ENCODE peak calls at places on chromosomes 13 and 19, in five cellular contexts. Y is astrocyte of the spinal cord, B is naive B cell, A is T-helper 1 cell, D is EH. V is an unnamed sample.
A peak's percentile ranks its signal among the peaks of the same experiment; 100 is the strongest.

GRCh38 chr19:48403606-48404005 is 10.1 kb downstream of the GRIN2D start:
- DNase-seq in Y (peak; percentile 64), B (peak; percentile 39), A (no peak), D (peak; percentile 83), V (peak; percentile 79)

GRCh38 chr13:94825507-94825906 is 113.2 kb upstream of the SOX21 start:
- DNase-seq in Y (peak; percentile 44), B (no peak), A (no peak), D (peak; percentile 31), V (peak; percentile 21)

GRCh38 chr19:57465680-57466381 is 8.9 kb upstream of the VN1R1 start:
- DNase-seq in Y (no peak), B (peak; percentile 17), A (no peak), D (peak; percentile 41), V (peak; percentile 3)

GRCh38 chr13:113493315-113493951 is 2.9 kb upstream of the DCUN1D2 start:
- DNase-seq in Y (peak; percentile 96), B (no peak), A (no peak), D (peak; percentile 95), V (peak; percentile 98)

GRCh38 chr19:42433503-42434260 is 6.5 kb upstream of the LIPE start:
- DNase-seq in Y (peak; percentile 16), B (peak; percentile 39), A (peak; percentile 31), D (peak; percentile 48), V (peak; percentile 53)

GRCh38 chr19:35206379-35206778 is 22.2 kb downstream of the FAM187B start:
- DNase-seq in Y (no peak), B (peak; percentile 80), A (peak; percentile 38), D (no peak), V (no peak)

GRCh38 chr19:48297975-48298374 is 27.4 kb upstream of the EMP3 start:
- DNase-seq in Y (no peak), B (no peak), A (no peak), D (no peak), V (no peak)

GRCh38 chr19:40370997-40371801 is 18.8 kb downstream of the HIPK4 start:
- DNase-seq in Y (no peak), B (no peak), A (no peak), D (no peak), V (no peak)

GRCh38 chr19:31598730-31599238 is 249.5 kb upstream of the TSHZ3 start:
- DNase-seq in Y (no peak), B (no peak), A (no peak), D (no peak), V (no peak)

GRCh38 chr13:53001444-53001843 is 27.2 kb upstream of the OLFM4 start:
- DNase-seq in Y (no peak), B (no peak), A (no peak), D (no peak), V (no peak)

GRCh38 chr13:44050450-44051063 is 170.9 kb downstream of the LACC1 start:
- DNase-seq in Y (peak; percentile 46), B (peak; percentile 28), A (no peak), D (peak; percentile 43), V (peak; percentile 47)

GRCh38 chr13:23510544-23510916 is 59.7 kb upstream of the TNFRSF19 start:
- DNase-seq in Y (no peak), B (no peak), A (no peak), D (no peak), V (peak; percentile 68)

GRCh38 chr13:30429721-30430694 is 7.7 kb downstream of the UBE2L5 start:
- DNase-seq in Y (peak; percentile 92), B (no peak), A (no peak), D (peak; percentile 93), V (peak; percentile 93)

GRCh38 chr13:95099541-95099940 is 201.7 kb downstream of the ABCC4 start:
- DNase-seq in Y (peak; percentile 82), B (no peak), A (no peak), D (peak; percentile 60), V (peak; percentile 51)

GRCh38 chr13:84661718-84662117 is 779.4 kb upstream of the SLITRK1 start:
- DNase-seq in Y (no peak), B (no peak), A (no peak), D (peak; percentile 21), V (no peak)

GRCh38 chr13:75479102-75479501 is 2.9 kb downstream of the TBC1D4 start:
- DNase-seq in Y (no peak), B (no peak), A (no peak), D (peak; percentile 37), V (no peak)

GRCh38 chr19:5360003-5360820 is 19.6 kb upstream of the PTPRS start:
- DNase-seq in Y (no peak), B (no peak), A (no peak), D (peak; percentile 45), V (no peak)

GRCh38 chr13:51807041-51807440 is 3.1 kb upstream of the DHRS12 start:
- DNase-seq in Y (no peak), B (no peak), A (no peak), D (no peak), V (no peak)

GRCh38 chr13:29958476-29958875 is 108.1 kb upstream of the UBL3 start:
- DNase-seq in Y (no peak), B (no peak), A (no peak), D (no peak), V (no peak)

GRCh38 chr19:5128932-5129389 is 160.0 kb downstream of the KDM4B start:
- DNase-seq in Y (peak; percentile 53), B (peak; percentile 27), A (no peak), D (no peak), V (peak; percentile 54)

GRCh38 chr19:29603308-29603707 is 2.8 kb upstream of the POP4 start:
- DNase-seq in Y (no peak), B (no peak), A (no peak), D (no peak), V (no peak)

V was measured in iris pigment epithelial cell.